ENCODE peak calls at places on chromosomes 13 and 19, in eight cellular contexts. One of them, this sample, is unnamed. For H3K4me1, the result is how much of the 10 kb centered on the place peaks cover.

GRCh38 chr13:20131057-20131832 is 29.6 kb downstream of the GJA3 start:
- DNase-seq in mucosa of descending colon: no peak
- DNase-seq in hepatocyte: no peak
- DNase-seq in heart right ventricle: no peak
- DNase-seq in tibial nerve: no peak
- DNase-seq in tibial artery: no peak
- DNase-seq in colonic mucosa: no peak
- DNase-seq in lower lobe of right lung: no peak
- DNase-seq in this sample: peak

GRCh38 chr13:33611016-33611805 is 206.7 kb upstream of the RFC3 start:
- DNase-seq in mucosa of descending colon: peak
- DNase-seq in hepatocyte: no peak
- DNase-seq in heart right ventricle: peak
- DNase-seq in tibial nerve: peak
- DNase-seq in tibial artery: peak
- DNase-seq in colonic mucosa: no peak
- DNase-seq in lower lobe of right lung: no peak
- DNase-seq in this sample: no peak

GRCh38 chr13:83881917-83882625 is at the start of gene SLITRK1:
- DNase-seq in mucosa of descending colon: no peak
- DNase-seq in hepatocyte: peak
- DNase-seq in heart right ventricle: peak
- DNase-seq in tibial nerve: no peak
- DNase-seq in tibial artery: peak
- DNase-seq in colonic mucosa: no peak
- DNase-seq in lower lobe of right lung: peak
- DNase-seq in this sample: peak

GRCh38 chr19:54207908-54208783 is 7.5 kb downstream of the RPS9 start:
- DNase-seq in mucosa of descending colon: peak
- DNase-seq in hepatocyte: peak
- DNase-seq in heart right ventricle: no peak
- DNase-seq in tibial nerve: no peak
- DNase-seq in tibial artery: no peak
- DNase-seq in colonic mucosa: peak
- DNase-seq in lower lobe of right lung: peak
- DNase-seq in this sample: peak

GRCh38 chr19:32254128-32254527 is 91.3 kb upstream of the ZNF507 start:
- DNase-seq in mucosa of descending colon: no peak
- DNase-seq in hepatocyte: no peak
- DNase-seq in heart right ventricle: no peak
- DNase-seq in tibial nerve: no peak
- DNase-seq in tibial artery: no peak
- DNase-seq in colonic mucosa: no peak
- DNase-seq in lower lobe of right lung: no peak
- DNase-seq in this sample: no peak

GRCh38 chr19:34214040-34214439 is 40.3 kb upstream of the GARRE1 start:
- DNase-seq in mucosa of descending colon: no peak
- DNase-seq in hepatocyte: no peak
- DNase-seq in heart right ventricle: no peak
- DNase-seq in tibial nerve: no peak
- DNase-seq in tibial artery: no peak
- DNase-seq in colonic mucosa: no peak
- DNase-seq in lower lobe of right lung: no peak
- DNase-seq in this sample: no peak

GRCh38 chr19:10602330-10603083 is 15.4 kb upstream of the AP1M2 start:
- DNase-seq in mucosa of descending colon: peak
- DNase-seq in hepatocyte: peak
- DNase-seq in heart right ventricle: peak
- DNase-seq in tibial nerve: peak
- DNase-seq in tibial artery: peak
- DNase-seq in colonic mucosa: peak
- DNase-seq in lower lobe of right lung: peak
- DNase-seq in this sample: peak

GRCh38 chr13:42478531-42479156 is 95.3 kb upstream of the TNFSF11 start:
- DNase-seq in mucosa of descending colon: no peak
- DNase-seq in hepatocyte: peak
- DNase-seq in heart right ventricle: no peak
- DNase-seq in tibial nerve: no peak
- DNase-seq in tibial artery: no peak
- DNase-seq in colonic mucosa: no peak
- DNase-seq in lower lobe of right lung: no peak
- DNase-seq in this sample: no peak

GRCh38 chr13:31962661-31963345 is 68.8 kb upstream of the FRY start:
- DNase-seq in mucosa of descending colon: no peak
- DNase-seq in hepatocyte: no peak
- DNase-seq in heart right ventricle: no peak
- DNase-seq in tibial nerve: no peak
- DNase-seq in tibial artery: no peak
- DNase-seq in colonic mucosa: no peak
- DNase-seq in lower lobe of right lung: no peak
- DNase-seq in this sample: no peak

GRCh38 chr19:2602391-2603181 is 99.9 kb downstream of the GNG7 start:
- DNase-seq in mucosa of descending colon: peak
- DNase-seq in hepatocyte: peak
- DNase-seq in heart right ventricle: peak
- DNase-seq in tibial nerve: peak
- DNase-seq in tibial artery: peak
- DNase-seq in colonic mucosa: peak
- DNase-seq in lower lobe of right lung: peak
- DNase-seq in this sample: peak

GRCh38 chr13:113843063-113843654 is 20.7 kb downstream of the GAS6 start:
- DNase-seq in mucosa of descending colon: peak
- DNase-seq in hepatocyte: no peak
- DNase-seq in heart right ventricle: no peak
- DNase-seq in tibial nerve: no peak
- DNase-seq in tibial artery: peak
- DNase-seq in colonic mucosa: no peak
- DNase-seq in lower lobe of right lung: peak
- DNase-seq in this sample: peak

GRCh38 chr19:343941-344624 is 513 bp downstream of the MIER2 start:
- DNase-seq in mucosa of descending colon: peak
- DNase-seq in hepatocyte: peak
- DNase-seq in heart right ventricle: no peak
- DNase-seq in tibial nerve: no peak
- DNase-seq in tibial artery: no peak
- DNase-seq in colonic mucosa: no peak
- DNase-seq in lower lobe of right lung: no peak
- DNase-seq in this sample: no peak

GRCh38 chr19:35153701-35154534 is 617 bp upstream of the FXYD5 start:
- DNase-seq in mucosa of descending colon: peak
- DNase-seq in hepatocyte: peak
- DNase-seq in heart right ventricle: no peak
- DNase-seq in tibial nerve: no peak
- DNase-seq in tibial artery: no peak
- DNase-seq in colonic mucosa: peak
- DNase-seq in lower lobe of right lung: peak
- DNase-seq in this sample: peak

GRCh38 chr19:48543121-48543710 is 8.8 kb upstream of the SULT2B1 start:
- DNase-seq in mucosa of descending colon: peak
- DNase-seq in hepatocyte: no peak
- DNase-seq in heart right ventricle: no peak
- DNase-seq in tibial nerve: no peak
- DNase-seq in tibial artery: no peak
- DNase-seq in colonic mucosa: peak
- DNase-seq in lower lobe of right lung: peak
- DNase-seq in this sample: peak

GRCh38 chr19:11452814-11453335 is 17.4 kb downstream of the PRKCSH start:
- DNase-seq in mucosa of descending colon: no peak
- DNase-seq in hepatocyte: no peak
- DNase-seq in heart right ventricle: no peak
- DNase-seq in tibial nerve: no peak
- DNase-seq in tibial artery: no peak
- DNase-seq in colonic mucosa: no peak
- DNase-seq in lower lobe of right lung: no peak
- DNase-seq in this sample: no peak

DNA sequence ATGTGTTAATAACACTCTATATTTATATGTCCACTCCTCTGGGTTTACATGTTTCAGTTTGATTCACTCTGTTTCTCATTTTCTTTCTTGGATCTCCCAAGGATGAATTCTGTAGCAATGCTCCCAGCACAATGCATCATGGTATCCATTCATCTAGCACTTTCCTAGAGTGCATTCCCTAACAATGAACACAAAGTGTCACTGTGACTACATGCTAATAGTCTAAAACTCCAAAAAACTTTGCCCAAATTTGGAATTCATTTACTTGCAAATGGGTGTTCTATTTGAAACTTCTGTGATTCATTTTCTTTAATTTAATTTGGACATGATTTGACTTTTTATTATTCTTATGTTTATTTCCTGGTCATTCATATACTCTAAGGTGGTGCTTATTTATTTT is 286.3 kb downstream of the POU4F1 start:
- DNase-seq in mucosa of descending colon: no peak
- DNase-seq in hepatocyte: peak
- DNase-seq in heart right ventricle: no peak
- DNase-seq in tibial nerve: no peak
- DNase-seq in tibial artery: no peak
- DNase-seq in colonic mucosa: no peak
- DNase-seq in lower lobe of right lung: no peak
- DNase-seq in this sample: no peak
- TF ChIP-seq CTCF in mucosa of descending colon: no peak
- TF ChIP-seq CTCF in hepatocyte: peak
- TF ChIP-seq CTCF in heart right ventricle: peak
- TF ChIP-seq CTCF in tibial nerve: peak
- TF ChIP-seq CTCF in tibial artery: no peak
- TF ChIP-seq CTCF in colonic mucosa: peak
- TF ChIP-seq CTCF in lower lobe of right lung: peak
- TF ChIP-seq CTCF in this sample: peak

GRCh38 chr13:95221991-95222732 is 79.1 kb downstream of the ABCC4 start:
- DNase-seq in mucosa of descending colon: peak
- DNase-seq in hepatocyte: no peak
- DNase-seq in heart right ventricle: no peak
- DNase-seq in tibial nerve: no peak
- DNase-seq in tibial artery: no peak
- DNase-seq in colonic mucosa: no peak
- DNase-seq in lower lobe of right lung: no peak
- DNase-seq in this sample: no peak

GRCh38 chr13:95212962-95213850 is 88.0 kb downstream of the ABCC4 start:
- DNase-seq in mucosa of descending colon: no peak
- DNase-seq in hepatocyte: no peak
- DNase-seq in heart right ventricle: no peak
- DNase-seq in tibial nerve: no peak
- DNase-seq in tibial artery: no peak
- DNase-seq in colonic mucosa: no peak
- DNase-seq in lower lobe of right lung: no peak
- DNase-seq in this sample: no peak

GRCh38 chr13:95222733-95223018 is 78.6 kb downstream of the ABCC4 start:
- DNase-seq in mucosa of descending colon: no peak
- DNase-seq in hepatocyte: no peak
- DNase-seq in heart right ventricle: no peak
- DNase-seq in tibial nerve: no peak
- DNase-seq in tibial artery: no peak
- DNase-seq in colonic mucosa: no peak
- DNase-seq in lower lobe of right lung: no peak
- DNase-seq in this sample: no peak

GRCh38 chr13:95216182-95216581 is 85.1 kb downstream of the ABCC4 start:
- DNase-seq in mucosa of descending colon: no peak
- DNase-seq in hepatocyte: no peak
- DNase-seq in heart right ventricle: no peak
- DNase-seq in tibial nerve: no peak
- DNase-seq in tibial artery: no peak
- DNase-seq in colonic mucosa: no peak
- DNase-seq in lower lobe of right lung: no peak
- DNase-seq in this sample: no peak

DNA sequence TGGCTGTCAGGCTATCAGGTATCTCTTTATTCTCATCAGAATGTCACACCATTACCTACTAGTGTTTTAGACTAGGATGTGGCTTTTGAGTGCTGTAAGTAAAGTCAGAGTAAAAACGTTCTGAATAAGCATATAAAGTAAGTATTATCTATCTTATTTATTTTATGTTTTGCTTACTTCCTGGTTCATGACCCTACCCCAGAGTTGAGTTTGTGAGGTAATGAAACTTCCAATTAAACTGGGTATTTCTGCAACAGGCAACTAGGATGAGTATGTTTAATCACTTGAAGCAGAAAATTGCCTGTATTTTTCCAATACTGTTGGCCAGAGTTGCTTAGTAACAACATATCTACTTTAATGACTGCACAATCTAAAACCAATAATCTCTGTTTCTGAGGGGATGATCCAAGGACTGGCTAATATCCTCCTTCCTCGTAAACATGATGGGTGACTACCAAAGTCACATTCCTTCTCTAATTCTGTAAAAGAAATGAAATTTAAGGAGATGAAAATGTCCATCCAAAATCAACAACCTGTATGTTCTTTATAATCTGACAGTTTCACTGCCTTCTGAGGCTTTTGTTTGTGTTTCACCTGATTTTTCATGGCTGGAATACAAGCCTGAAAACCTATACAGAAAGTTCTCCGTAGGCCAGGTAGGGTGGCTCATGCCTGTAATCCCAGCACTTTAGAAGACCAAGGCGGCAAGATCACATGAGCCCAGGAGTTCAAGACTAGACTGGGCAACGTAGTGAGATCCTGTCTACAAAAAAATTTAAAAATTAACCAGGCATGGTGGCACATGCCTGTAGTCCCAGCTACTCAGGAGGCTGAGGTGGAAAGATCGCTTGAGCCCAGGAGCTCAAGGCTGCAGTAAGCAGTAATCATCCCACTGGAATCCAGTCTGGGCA is 83.1 kb downstream of the ABCC4 start:
- DNase-seq in mucosa of descending colon: no peak
- DNase-seq in hepatocyte: no peak
- DNase-seq in heart right ventricle: no peak
- DNase-seq in tibial nerve: no peak
- DNase-seq in tibial artery: no peak
- DNase-seq in colonic mucosa: no peak
- DNase-seq in lower lobe of right lung: no peak
- DNase-seq in this sample: no peak
- H3K4me1 ChIP-seq in mucosa of descending colon: under half
- H3K4me1 ChIP-seq in hepatocyte: under half
- H3K4me1 ChIP-seq in heart right ventricle: under half
- H3K4me1 ChIP-seq in tibial nerve: under half
- H3K4me1 ChIP-seq in tibial artery: under half
- H3K4me1 ChIP-seq in colonic mucosa: under half
- H3K4me1 ChIP-seq in lower lobe of right lung: under half
- H3K4me1 ChIP-seq in this sample: under half

DNA sequence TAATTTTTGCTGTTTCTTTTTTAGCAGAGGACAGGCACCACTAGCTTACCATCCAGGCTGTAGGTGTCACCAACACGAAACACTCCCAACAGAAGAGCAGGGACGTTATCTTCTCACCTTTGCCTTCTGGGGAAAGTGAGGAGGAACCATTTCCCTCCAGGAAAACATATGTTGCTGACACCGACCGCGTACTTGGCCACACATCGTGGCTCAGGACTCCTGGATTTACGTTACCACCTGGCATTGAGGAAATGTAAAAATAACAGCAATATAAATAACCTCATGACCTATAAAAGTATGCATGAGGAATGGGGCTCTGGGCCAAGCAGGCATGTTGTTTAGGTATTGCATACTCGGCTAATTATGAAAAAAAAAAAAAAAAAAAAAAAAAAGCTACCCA is 525.1 kb downstream of the MYO16 start:
- DNase-seq in mucosa of descending colon: no peak
- DNase-seq in hepatocyte: no peak
- DNase-seq in heart right ventricle: no peak
- DNase-seq in tibial nerve: no peak
- DNase-seq in tibial artery: no peak
- DNase-seq in colonic mucosa: no peak
- DNase-seq in lower lobe of right lung: no peak
- DNase-seq in this sample: no peak
- H3K4me3 ChIP-seq in mucosa of descending colon: no peak
- H3K4me3 ChIP-seq in hepatocyte: no peak
- H3K4me3 ChIP-seq in heart right ventricle: no peak
- H3K4me3 ChIP-seq in tibial nerve: no peak
- H3K4me3 ChIP-seq in tibial artery: no peak
- H3K4me3 ChIP-seq in colonic mucosa: no peak
- H3K4me3 ChIP-seq in lower lobe of right lung: no peak
- H3K4me3 ChIP-seq in this sample: no peak

GRCh38 chr19:9065457-9066014 is 21.3 kb upstream of the OR1M1 start:
- DNase-seq in mucosa of descending colon: no peak
- DNase-seq in hepatocyte: no peak
- DNase-seq in heart right ventricle: no peak
- DNase-seq in tibial nerve: no peak
- DNase-seq in tibial artery: no peak
- DNase-seq in colonic mucosa: no peak
- DNase-seq in lower lobe of right lung: no peak
- DNase-seq in this sample: no peak
- TF ChIP-seq CTCF in mucosa of descending colon: no peak
- TF ChIP-seq CTCF in hepatocyte: no peak
- TF ChIP-seq CTCF in heart right ventricle: no peak
- TF ChIP-seq CTCF in tibial nerve: no peak
- TF ChIP-seq CTCF in tibial artery: no peak
- TF ChIP-seq CTCF in colonic mucosa: no peak
- TF ChIP-seq CTCF in lower lobe of right lung: no peak
- TF ChIP-seq CTCF in this sample: no peak

This sample was measured in upper lobe of right lung.